ENCODE peak calls at places on chromosomes 4 and X, in eight cellular contexts. X is NCI-H69; V is SK-MEL-5; S is stimulated activated CD4-positive, alpha-beta T cell treated with anti-CD3 and anti-CD28 coated beads, Interleukin-1b, Interleukin-23, amount 100 ng/mL, for 24 hours; C is right atrium auricular region; G is mammary epithelial cell; Y is HEK293T; O is stimulated activated CD8-positive, alpha-beta memory T cell treated with anti-CD3 and anti-CD28 coated beads, Interleukin-7, amount 100 ng/mL, for 1 hour. K is an unnamed sample.
A peak's percentile ranks its signal among the peaks of the same experiment; 100 is the strongest.

GRCh38 chr4:153154010-153154975 is 50.0 kb upstream of the TRIM2 start:
- DNase-seq in O (no peak), C (no peak), G (peak; percentile 47), S (no peak), V (peak; percentile 80), X (peak; percentile 81), Y (no peak), K (no peak)

GRCh38 chrX:94252204-94252603 is 578.2 kb downstream of the FAM133A start:
- DNase-seq in G (no peak), O (no peak), V (no peak), S (no peak), Y (no peak), C (no peak), X (no peak), K (no peak)

GRCh38 chrX:12771445-12772069 is 19.7 kb upstream of the PRPS2 start:
- DNase-seq in S (peak; percentile 44), O (peak; percentile 42), C (no peak), G (no peak), X (peak; percentile 63), V (peak; percentile 75), Y (peak; percentile 77), K (peak; percentile 8)

GRCh38 chrX:118679290-118679689 is 48.1 kb upstream of the IL13RA1 start:
- DNase-seq in O (no peak), X (peak; percentile 25), C (no peak), G (no peak), Y (no peak), S (no peak), V (peak; percentile 4), K (no peak)

GRCh38 chrX:50068293-50068568 is 132.6 kb downstream of the AKAP4 start:
- DNase-seq in S (no peak), C (no peak), O (no peak), V (no peak), G (no peak), Y (no peak), X (no peak), K (no peak)

GRCh38 chr4:3803946-3804345 is 37.8 kb downstream of the ADRA2C start:
- DNase-seq in X (no peak), O (no peak), V (no peak), C (no peak), Y (no peak), G (no peak), S (no peak), K (no peak)

GRCh38 chr4:121462660-121463261 is 81.9 kb upstream of the QRFPR start:
- DNase-seq in C (no peak), Y (peak; percentile 49), V (peak; percentile 69), S (no peak), O (no peak), G (peak; percentile 54), X (peak; percentile 80), K (peak; percentile 59)

GRCh38 chr4:5030152-5030668 is 11.0 kb upstream of the CYTL1 start:
- DNase-seq in X (no peak), G (no peak), S (no peak), V (no peak), Y (no peak), C (no peak), O (no peak), K (no peak)

GRCh38 chrX:47351706-47352105 is 18.7 kb upstream of the ZNF157 start:
- DNase-seq in C (no peak), O (no peak), Y (no peak), V (no peak), G (peak; percentile 7), X (no peak), S (no peak), K (peak; percentile 4)

GRCh38 chr4:32102941-32103340 is 1382.8 kb downstream of the PCDH7 start:
- DNase-seq in C (no peak), O (no peak), Y (no peak), S (no peak), G (no peak), V (peak; percentile 13), X (no peak), K (no peak)

GRCh38 chr4:152021788-152022438 is 261.1 kb upstream of the GATB start:
- DNase-seq in C (no peak), O (no peak), Y (no peak), V (peak; percentile 45), S (no peak), X (no peak), G (no peak), K (no peak)

GRCh38 chr4:150283689-150284088 is 205.4 kb downstream of the DCLK2 start:
- DNase-seq in X (no peak), Y (no peak), S (no peak), C (no peak), O (no peak), V (no peak), G (peak; percentile 30), K (peak; percentile 83)

GRCh38 chrX:1424452-1424851 is 28.3 kb downstream of the ASMTL start:
- DNase-seq in O (no peak), G (no peak), C (no peak), S (no peak), X (no peak), V (no peak), Y (no peak), K (no peak)

GRCh38 chr4:104424368-104424921 is 70.2 kb downstream of the CXXC4 start:
- DNase-seq in Y (no peak), X (peak; percentile 63), C (no peak), V (peak; percentile 2), G (no peak), S (no peak), O (no peak), K (no peak)

GRCh38 chr4:85713005-85713404 is 238.1 kb downstream of the ARHGAP24 start:
- DNase-seq in X (no peak), S (no peak), C (no peak), V (no peak), G (no peak), Y (no peak), O (no peak), K (no peak)

GRCh38 chr4:122963222-122963621 is 40.8 kb upstream of the NUDT6 start:
- DNase-seq in Y (no peak), O (no peak), S (no peak), G (peak; percentile 89), V (no peak), X (no peak), C (no peak), K (no peak)